ENCODE peak calls at places on chromosomes 1 and 21, in five cellular contexts. A is CD8-positive, alpha-beta T cell; T is pancreas; Z is heart left ventricle; S is heart right ventricle. D is an unnamed sample. For H3K9me3 and H3K4me1, the result is how much of the 10 kb centered on the place peaks cover.

GRCh38 chr21:14693997-14694396 is 147.9 kb upstream of the SAMSN1 start:
- DNase-seq in A (no peak), Z (no peak), T (no peak), S (no peak), D (no peak)

GRCh38 chr1:157193702-157194391 is 55.7 kb upstream of the ETV3 start:
- DNase-seq in T (peak), S (peak), Z (no peak), A (no peak), D (peak)

GRCh38 chr1:196160066-196160795 is 448.0 kb downstream of the KCNT2 start:
- DNase-seq in T (no peak), S (no peak), A (no peak), Z (no peak), D (no peak)

GRCh38 chr1:21295059-21295401 is 4.8 kb upstream of the ECE1 start:
- DNase-seq in S (no peak), A (no peak), T (no peak), Z (no peak), D (no peak)

GRCh38 chr1:227888404-227889046 is 59.2 kb downstream of the WNT9A start:
- DNase-seq in Z (no peak), S (no peak), T (no peak), A (no peak), D (peak)

GRCh38 chr1:241834733-241835377 is 13.1 kb upstream of the EXO1 start:
- DNase-seq in T (no peak), A (no peak), Z (no peak), S (no peak), D (no peak)

GRCh38 chr1:178612261-178612660 is 99.4 kb downstream of the TEX35 start:
- DNase-seq in Z (no peak), A (no peak), S (no peak), T (no peak), D (no peak)

GRCh38 chr1:221548942-221549341 is 192.9 kb downstream of the DUSP10 start:
- DNase-seq in T (peak), A (no peak), Z (no peak), S (no peak), D (no peak)

GRCh38 chr1:18693256-18694098 is 62.8 kb downstream of the PAX7 start:
- DNase-seq in Z (no peak), A (no peak), S (no peak), T (no peak), D (no peak)

GRCh38 chr1:222060247-222060851 is 318.5 kb upstream of the DUSP10 start:
- DNase-seq in A (no peak), S (no peak), T (no peak), Z (no peak), D (no peak)

GRCh38 chr1:181711858-181712257 is 228.5 kb downstream of the CACNA1E start:
- DNase-seq in A (no peak), S (no peak), Z (no peak), T (no peak), D (no peak)

GRCh38 chr1:202221911-202222909 is 28.6 kb downstream of the LGR6 start:
- DNase-seq in S (no peak), A (no peak), Z (no peak), T (no peak), D (no peak)

GRCh38 chr1:236251587-236251986 is 30.2 kb downstream of the ERO1B start:
- DNase-seq in T (no peak), A (no peak), Z (no peak), S (no peak), D (no peak)

GRCh38 chr1:32861904-32862698 is 8.6 kb downstream of the FNDC5 start:
- DNase-seq in S (no peak), T (no peak), Z (no peak), A (no peak), D (no peak)

GRCh38 chr1:101073836-101074235 is 48.3 kb upstream of the DPH5 start:
- DNase-seq in A (no peak), T (no peak), Z (no peak), S (no peak), D (no peak)

GRCh38 chr1:30321996-30322858 is 401.2 kb downstream of the MATN1 start:
- DNase-seq in A (no peak), T (no peak), Z (no peak), S (no peak), D (peak)

GRCh38 chr1:147676306-147677085 is 6.2 kb upstream of the ACP6 start:
- DNase-seq in Z (no peak), A (no peak), S (no peak), T (no peak), D (no peak)

GRCh38 chr1:209767706-209768105 is 11.9 kb downstream of the TRAF3IP3 start:
- DNase-seq in Z (no peak), T (no peak), S (no peak), A (no peak), D (no peak)

GRCh38 chr21:14523234-14523633 is 22.9 kb downstream of the SAMSN1 start:
- DNase-seq in Z (no peak), T (no peak), A (no peak), S (no peak), D (no peak)

GRCh38 chr1:154906621-154907081 is 29.9 kb downstream of the PMVK start:
- DNase-seq in T (no peak), Z (no peak), A (no peak), S (no peak), D (no peak)

GRCh38 chr1:161324020-161324419 is 9.8 kb downstream of the SDHC start:
- DNase-seq in T (no peak), Z (no peak), S (no peak), A (no peak), D (no peak)

GRCh38 chr1:184113251-184113650 is 61.7 kb downstream of the TSEN15 start:
- DNase-seq in A (no peak), Z (no peak), T (no peak), S (no peak), D (no peak)

GRCh38 chr1:192579319-192579738 is 3.8 kb downstream of the RGS1 start:
- DNase-seq in Z (no peak), T (no peak), S (no peak), A (no peak), D (no peak)

GRCh38 chr1:232598837-232599177 is 31.1 kb downstream of the SIPA1L2 start:
- DNase-seq in T (no peak), A (no peak), Z (no peak), S (no peak), D (no peak)

GRCh38 chr1:114485286-114485685 is 25.7 kb downstream of the TRIM33 start:
- DNase-seq in S (no peak), Z (no peak), T (no peak), A (no peak), D (no peak)
- H3K9me3 ChIP-seq in S (under half), Z (under half), T (under half), A (under half), D (under half)

GRCh38 chr1:14328687-14329086 is 269.8 kb upstream of the KAZN start:
- DNase-seq in S (no peak), A (no peak), Z (no peak), T (no peak), D (no peak)
- H3K27ac ChIP-seq in S (no peak), A (no peak), Z (no peak), T (no peak), D (no peak)

GRCh38 chr1:24004132-24004531 is 24.0 kb upstream of the SRSF10 start:
- DNase-seq in Z (no peak), T (no peak), S (no peak), A (no peak), D (no peak)

GRCh38 chr1:24005163-24005562 is 25.0 kb upstream of the SRSF10 start:
- DNase-seq in T (no peak), S (no peak), Z (no peak), A (no peak), D (no peak)

GRCh38 chr1:24007079-24007478 is 27.0 kb upstream of the SRSF10 start:
- DNase-seq in S (no peak), T (no peak), Z (no peak), A (no peak), D (no peak)

GRCh38 chr1:24002664-24003063 is 22.5 kb upstream of the SRSF10 start:
- DNase-seq in Z (no peak), A (no peak), T (no peak), S (no peak), D (no peak)

DNA sequence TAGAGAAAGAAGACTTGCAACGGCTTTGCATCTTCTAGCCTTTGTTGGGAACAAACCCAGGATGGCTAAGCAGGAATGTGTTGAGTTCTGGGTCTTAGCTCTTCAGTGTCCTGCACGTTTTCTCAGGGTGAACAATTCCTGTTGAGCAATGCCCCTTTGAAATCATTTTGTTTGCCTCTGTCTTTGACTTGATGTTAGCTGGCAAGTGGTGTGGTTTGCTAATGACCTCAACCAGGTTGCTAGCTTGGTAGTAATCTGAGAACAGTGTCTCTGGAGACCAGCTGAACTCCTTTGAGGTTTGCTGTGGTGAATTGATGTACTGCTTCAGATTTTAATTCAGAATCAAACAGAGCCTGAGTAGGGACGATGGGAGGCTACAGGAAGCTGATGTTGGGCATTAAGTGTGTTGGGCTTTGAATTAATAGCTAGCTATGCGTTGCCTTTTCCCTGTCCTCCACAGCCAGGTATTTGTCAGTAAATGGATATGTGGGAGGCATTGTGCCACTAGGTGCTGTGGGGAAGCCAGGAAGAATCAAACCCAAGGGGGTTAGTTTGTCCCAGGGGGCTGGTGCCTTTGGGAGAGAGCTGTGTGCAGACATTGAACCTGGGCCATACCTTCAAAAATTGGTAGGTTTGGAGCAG is 23.3 kb upstream of the SRSF10 start:
- DNase-seq in S (no peak), Z (no peak), T (no peak), A (no peak), D (no peak)
- H3K4me1 ChIP-seq in S (under half), Z (under half), T (under half), A (under half), D (under half)

DNA sequence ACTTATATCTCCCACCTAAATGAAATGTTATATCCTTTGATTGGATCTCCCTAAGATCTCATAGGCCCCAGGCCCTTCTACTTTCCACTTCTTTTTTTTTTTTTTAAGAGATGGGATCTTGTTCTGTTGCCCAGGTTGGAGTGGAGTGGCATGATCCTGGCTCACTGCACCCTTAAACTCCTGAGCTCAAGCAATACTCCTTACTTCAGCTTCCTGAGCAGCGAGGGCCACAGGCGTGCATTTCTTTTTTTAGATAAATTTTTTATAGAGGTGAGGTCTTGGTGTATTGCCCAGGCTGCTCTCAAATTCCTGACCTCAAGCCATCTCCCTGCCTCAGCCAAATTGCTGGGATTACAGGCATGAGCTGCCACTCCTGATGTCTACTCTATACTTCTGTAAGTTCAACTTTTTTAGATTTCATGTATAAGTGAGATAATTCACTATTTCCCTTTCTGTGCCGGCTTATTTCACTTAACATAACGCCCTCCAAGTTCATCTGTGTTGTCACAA is 987.5 kb upstream of the NCAM2 start:
- DNase-seq in T (no peak), A (no peak), Z (no peak), S (no peak), D (no peak)
- H3K9me3 ChIP-seq in T (under half), A (under half), Z (under half), S (under half), D (under half)

DNA sequence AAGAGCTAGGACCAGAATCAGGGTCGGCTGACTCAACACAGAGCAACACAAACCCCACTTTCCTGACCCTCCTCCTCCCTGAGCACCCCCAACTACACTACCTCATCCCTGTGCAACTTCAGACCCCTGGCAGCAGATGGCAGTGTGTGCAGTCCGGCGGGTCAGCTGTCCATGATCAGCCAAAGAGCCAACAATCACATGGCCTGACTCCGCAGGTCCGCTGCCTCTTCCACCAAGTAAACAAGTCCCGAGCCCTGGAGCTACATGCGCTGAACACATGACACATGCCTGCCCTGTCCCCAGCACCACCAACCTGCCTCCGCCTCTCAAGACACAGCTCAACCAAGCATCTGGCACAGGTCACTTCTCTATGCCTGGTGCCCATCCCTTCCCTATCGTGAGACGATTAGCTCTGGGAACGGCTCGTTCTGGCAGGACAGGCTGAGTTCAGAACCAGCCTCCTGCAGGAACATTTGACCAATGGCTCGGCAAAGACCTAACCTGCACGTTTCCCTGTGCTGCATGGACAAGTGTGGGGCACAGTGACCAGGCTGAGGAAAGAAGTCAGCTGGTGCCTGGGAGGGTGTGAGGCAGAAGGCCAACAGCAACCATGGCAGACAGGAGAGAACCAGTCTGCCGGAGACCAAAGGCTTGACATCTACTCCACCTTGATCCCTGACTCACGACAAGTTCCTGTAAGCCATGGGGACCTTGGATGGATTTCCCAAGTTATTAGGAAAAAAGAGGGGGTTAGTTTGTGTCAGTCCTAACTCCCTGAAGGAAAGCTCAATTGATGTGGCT is 60.3 kb downstream of the CD46 start:
- DNase-seq in Z (peak), S (no peak), T (peak), A (no peak), D (peak)
- H3K27ac ChIP-seq in Z (peak), S (peak), T (peak), A (no peak), D (peak)

D was measured in right atrium auricular region.